ENCODE peak calls at places on chromosomes 6 and 20, in nine cellular contexts. G, Z, O, D, R, W, I, E and F are unnamed samples.

GRCh38 chr6:158322724-158323560 is 10.7 kb downstream of the TULP4 start:
- DNase-seq in O (no peak), I (no peak), Z (peak; percentile 72), E (no peak), R (no peak), W (no peak), G (no peak), D (no peak), F (peak; percentile 72)

GRCh38 chr6:25350593-25350992 is 71.4 kb downstream of the CARMIL1 start:
- DNase-seq in I (no peak), E (no peak), Z (no peak), G (no peak), R (no peak), O (no peak), D (no peak), W (no peak), F (no peak)

GRCh38 chr20:9241232-9241692 is 172.4 kb downstream of the PLCB4 start:
- DNase-seq in R (peak; percentile 47), W (no peak), O (no peak), D (no peak), I (no peak), E (no peak), G (no peak), Z (peak; percentile 91), F (no peak)

GRCh38 chr6:2558861-2559811 is 191.6 kb downstream of the MYLK4 start:
- DNase-seq in E (no peak), W (no peak), O (no peak), R (no peak), Z (no peak), I (no peak), G (no peak), D (no peak), F (no peak)

GRCh38 chr6:3727593-3728108 is 23.9 kb downstream of the PXDC1 start:
- DNase-seq in R (no peak), W (peak; percentile 59), O (no peak), D (no peak), G (no peak), E (no peak), I (no peak), Z (no peak), F (no peak)

GRCh38 chr20:32983459-32984112 is 20.6 kb downstream of the SUN5 start:
- DNase-seq in R (no peak), W (peak; percentile 58), O (no peak), D (no peak), Z (no peak), I (no peak), G (no peak), E (no peak), F (no peak)

GRCh38 chr20:36214684-36215256 is 21.5 kb upstream of the AAR2 start:
- DNase-seq in W (peak; percentile 47), I (peak; percentile 80), O (no peak), R (no peak), G (no peak), D (no peak), Z (peak; percentile 49), E (no peak), F (no peak)

GRCh38 chr20:760751-761417 is 7.4 kb downstream of the SLC52A3 start:
- DNase-seq in I (peak; percentile 79), Z (peak; percentile 42), E (no peak), W (no peak), G (no peak), D (no peak), R (peak; percentile 47), O (peak; percentile 83), F (peak; percentile 23)

GRCh38 chr20:20734475-20734948 is 22.1 kb upstream of the RALGAPA2 start:
- DNase-seq in E (no peak), D (no peak), W (no peak), O (no peak), Z (no peak), G (no peak), R (no peak), I (peak; percentile 15), F (no peak)

GRCh38 chr6:29725981-29726380 is 2.7 kb downstream of the HLA-F start:
- DNase-seq in E (no peak), O (no peak), I (no peak), Z (no peak), W (no peak), D (no peak), R (no peak), G (no peak), F (no peak)
- H3K4me3 ChIP-seq in E (peak overlapping the region; percentile 89), O (no peak overlapping the region), I (no peak overlapping the region), Z (no peak overlapping the region), W (peak overlapping the region; percentile 95), D (peak overlapping the region; percentile 96), R (no peak overlapping the region), G (no peak overlapping the region), F (no peak overlapping the region)

DNA sequence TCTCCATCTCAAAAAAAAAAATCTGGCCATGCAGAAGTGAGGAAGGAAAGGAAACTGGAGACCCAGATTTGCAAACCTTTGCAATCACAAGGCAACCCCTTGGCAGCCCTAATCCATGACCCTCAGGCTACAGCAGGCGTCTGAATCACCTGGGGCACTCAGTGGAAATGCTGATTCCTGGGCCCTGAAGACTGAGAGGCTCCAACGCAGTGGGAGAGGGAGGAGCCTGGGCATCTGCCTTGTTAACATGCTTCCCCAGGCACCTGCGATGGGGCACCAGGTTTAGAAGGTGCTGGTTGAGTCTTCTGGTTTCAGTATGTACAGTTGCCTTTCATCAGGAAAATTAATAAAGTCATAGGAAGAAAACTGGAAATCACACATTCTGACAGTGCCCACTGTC is 57.1 kb downstream of the PREX1 start:
- DNase-seq in G (no peak), O (no peak), W (peak; percentile 59), D (no peak), I (no peak), E (no peak), Z (no peak), R (no peak), F (no peak)
- H3K4me1 ChIP-seq in G (no peaks in the 10 kb centered on the region), O (peaks cover 10% of the 10 kb centered on the region), W (peaks cover 100% of the 10 kb centered on the region), D (peaks cover 53% of the 10 kb centered on the region), I (peaks cover 12% of the 10 kb centered on the region), E (peaks cover 11% of the 10 kb centered on the region), Z (no peaks in the 10 kb centered on the region), R (peaks cover 9% of the 10 kb centered on the region), F (peaks cover 5% of the 10 kb centered on the region)

GRCh38 chr20:3847419-3847940 is 846 bp downstream of the MAVS start:
- DNase-seq in W (no peak), O (peak; percentile 50), E (no peak), G (no peak), R (no peak), I (no peak), D (no peak), Z (no peak), F (no peak)

GRCh38 chr20:3846378-3846739 is 275 bp upstream of the MAVS start:
- DNase-seq in I (no peak), Z (no peak), O (no peak), W (no peak), R (no peak), G (peak; percentile 82), D (no peak), E (peak; percentile 26), F (no peak)

GRCh38 chr20:3843490-3843889 is 3.1 kb upstream of the MAVS start:
- DNase-seq in R (peak; percentile 43), Z (peak; percentile 59), I (no peak), D (no peak), O (peak; percentile 23), E (no peak), W (no peak), G (no peak), F (no peak)

GRCh38 chr20:3848565-3848964 is 1.9 kb downstream of the MAVS start:
- DNase-seq in E (no peak), D (no peak), Z (no peak), W (no peak), G (no peak), I (no peak), O (no peak), R (no peak), F (no peak)

DNA sequence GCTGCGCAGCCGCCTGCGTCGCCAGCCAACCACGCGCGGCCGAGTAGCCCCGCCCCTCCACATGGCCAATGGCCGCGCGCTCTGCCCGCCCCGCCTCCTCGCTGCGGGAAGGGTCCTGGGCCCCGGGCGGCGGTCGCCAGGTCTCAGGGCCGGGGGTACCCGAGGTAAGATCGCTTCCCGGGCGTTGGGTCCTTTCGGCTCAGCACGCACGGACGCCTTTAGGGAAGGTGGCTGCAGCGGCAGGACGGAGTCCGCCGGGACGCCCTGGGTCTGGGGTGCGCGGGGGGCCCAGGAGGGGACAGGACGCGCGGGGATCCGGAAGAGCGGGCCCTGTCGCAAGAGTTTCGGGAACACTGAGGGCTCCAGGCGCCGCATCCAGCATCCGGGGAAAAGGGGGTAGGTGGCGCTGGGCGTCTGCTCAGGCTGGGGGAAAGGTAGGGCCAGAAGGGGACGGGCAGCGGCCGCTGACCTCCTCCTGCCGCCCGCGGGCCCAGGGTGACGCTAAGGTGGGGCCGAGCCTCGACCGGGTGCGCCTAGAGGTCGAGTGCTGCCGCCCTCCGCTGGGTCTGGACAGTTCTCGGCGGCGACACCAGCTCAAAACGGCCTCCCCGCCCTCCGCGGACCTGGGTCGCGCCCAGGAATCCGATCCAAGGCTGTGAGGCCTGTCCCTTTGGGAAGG is at the start of gene MAVS:
- DNase-seq in D (peak; percentile 92), R (peak; percentile 40), O (peak; percentile 97), I (peak; percentile 95), E (peak; percentile 91), G (peak; percentile 28), Z (peak; percentile 81), W (peak; percentile 96), F (peak; percentile 90)
- TF ChIP-seq CTCF in D (peak; percentile 12), R (no peak), O (no peak), I (no peak), E (peak; percentile 19), G (peak; percentile 9), Z (no peak), W (no peak), F (no peak)

GRCh38 chr6:5295612-5296011 is 34.3 kb downstream of the FARS2 start:
- DNase-seq in G (no peak), W (no peak), I (no peak), E (no peak), Z (no peak), O (no peak), D (no peak), R (no peak), F (no peak)

GRCh38 chr6:5292154-5292553 is 30.8 kb downstream of the FARS2 start:
- DNase-seq in E (no peak), D (no peak), Z (no peak), I (no peak), R (no peak), W (no peak), O (no peak), G (no peak), F (no peak)

GRCh38 chr6:5294392-5295211 is 33.3 kb downstream of the FARS2 start:
- DNase-seq in W (no peak), G (no peak), I (no peak), D (no peak), R (no peak), Z (no peak), E (no peak), O (no peak), F (no peak)

GRCh38 chr6:5290500-5290899 is 29.2 kb downstream of the FARS2 start:
- DNase-seq in I (no peak), D (no peak), W (no peak), Z (no peak), E (no peak), G (no peak), O (no peak), R (no peak), F (no peak)

DNA sequence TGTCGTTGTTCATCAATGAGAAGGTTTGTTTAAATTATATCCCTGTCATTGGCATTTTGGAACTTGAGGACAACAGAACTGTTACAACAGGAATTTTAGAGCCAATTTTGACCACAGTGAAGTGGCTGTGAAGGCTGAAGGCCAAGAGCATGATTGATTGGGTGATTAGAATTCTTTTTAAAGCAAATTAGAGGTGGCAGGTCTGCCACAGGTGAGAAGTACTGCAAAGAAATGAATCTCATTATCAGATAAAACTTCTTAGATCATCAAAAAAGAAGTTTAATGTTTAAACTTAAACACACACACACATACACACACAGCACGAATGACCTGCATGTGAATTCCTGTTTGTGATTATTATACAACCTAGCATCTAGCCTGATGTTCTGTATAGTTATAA is 32.4 kb downstream of the FARS2 start:
- DNase-seq in Z (no peak), O (no peak), D (no peak), W (no peak), G (no peak), E (no peak), R (no peak), I (no peak), F (no peak)
- H3K4me3 ChIP-seq in Z (no peak overlapping the region), O (no peak overlapping the region), D (no peak overlapping the region), W (no peak overlapping the region), G (no peak overlapping the region), E (no peak overlapping the region), R (no peak overlapping the region), I (no peak overlapping the region), F (no peak overlapping the region)